ENCODE peak calls at places on chromosomes 4 and X, in five cellular contexts. J is foreskin fibroblast, Z is mesothelial cell of epicardium, F is K562, Y is spleen. L is an unnamed sample.

GRCh38 chr4:154779362-154779947 is 1.6 kb upstream of the RBM46 start:
- DNase-seq in J (peak), F (peak), Y (no peak), Z (no peak), L (no peak)

GRCh38 chrX:24149346-24150050 is at the start of gene ZFX:
- DNase-seq in F (peak), J (peak), Y (peak), Z (peak), L (peak)

GRCh38 chrX:110180176-110180927 is 137.5 kb downstream of the AMMECR1 start:
- DNase-seq in Z (no peak), F (no peak), J (peak), Y (no peak), L (no peak)

GRCh38 chr4:12963291-12963690 is 520.8 kb downstream of the RAB28 start:
- DNase-seq in J (no peak), F (no peak), Z (no peak), Y (no peak), L (no peak)

GRCh38 chr4:74931386-74931785 is 1.5 kb upstream of the PARM1 start:
- DNase-seq in Y (no peak), F (no peak), J (no peak), Z (no peak), L (no peak)

GRCh38 chr4:38400946-38401345 is 263.1 kb upstream of the KLF3 start:
- DNase-seq in Y (no peak), Z (no peak), F (no peak), J (no peak), L (no peak)

GRCh38 chrX:122625821-122626220 is 558.3 kb upstream of the GRIA3 start:
- DNase-seq in Z (no peak), J (peak), Y (no peak), F (no peak), L (no peak)

GRCh38 chr4:7756561-7757355 is 182.9 kb downstream of the AFAP1 start:
- DNase-seq in Y (peak), Z (no peak), F (no peak), J (no peak), L (no peak)

GRCh38 chr4:138911903-138912713 is 103.5 kb upstream of the NOCT start:
- DNase-seq in F (peak), J (no peak), Z (no peak), Y (no peak), L (no peak)

GRCh38 chr4:14783011-14783877 is 219.0 kb upstream of the CPEB2 start:
- DNase-seq in Z (no peak), J (peak), F (no peak), Y (no peak), L (no peak)

GRCh38 chr4:25347971-25348370 is 29.1 kb upstream of the ANAPC4 start:
- DNase-seq in F (no peak), Z (no peak), Y (no peak), J (no peak), L (no peak)

GRCh38 chr4:11799182-11799581 is 370.5 kb upstream of the HS3ST1 start:
- DNase-seq in J (no peak), Y (no peak), F (no peak), Z (no peak), L (no peak)

GRCh38 chr4:123298798-123299197 is 97.8 kb upstream of the SPRY1 start:
- DNase-seq in F (no peak), Y (no peak), J (peak), Z (no peak), L (no peak)

GRCh38 chr4:61923179-61923578 is 723.1 kb downstream of the ADGRL3 start:
- DNase-seq in F (no peak), J (no peak), Z (no peak), Y (no peak), L (no peak)

GRCh38 chr4:61918507-61919462 is 718.7 kb downstream of the ADGRL3 start:
- DNase-seq in F (no peak), Y (no peak), J (no peak), Z (no peak), L (no peak)

GRCh38 chr4:61924131-61924530 is 724.0 kb downstream of the ADGRL3 start:
- DNase-seq in Z (no peak), Y (no peak), J (no peak), F (no peak), L (no peak)

GRCh38 chr4:61922766-61923165 is 722.6 kb downstream of the ADGRL3 start:
- DNase-seq in J (no peak), Y (no peak), F (no peak), Z (no peak), L (no peak)

DNA sequence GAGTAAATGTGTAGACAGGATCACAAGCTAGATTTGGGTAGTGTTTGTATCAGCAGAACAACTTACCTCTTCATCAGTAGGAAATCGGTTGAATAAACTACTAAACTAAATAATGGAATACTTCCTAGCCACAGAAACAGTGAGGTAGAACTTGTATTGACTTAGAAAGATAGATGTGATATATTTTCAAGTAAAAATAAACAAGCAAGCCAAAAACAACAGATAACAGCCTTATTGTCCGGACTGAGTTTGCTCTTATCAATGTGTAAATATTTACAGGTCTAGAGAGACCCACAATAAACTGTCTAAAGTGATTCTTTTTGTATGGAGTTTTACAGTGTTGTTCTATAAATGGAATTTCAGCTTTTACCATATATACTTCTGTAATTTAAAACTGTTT is 721.8 kb downstream of the ADGRL3 start:
- DNase-seq in F (no peak), Z (no peak), J (no peak), Y (no peak), L (no peak)
- TF ChIP-seq CTCF in F (no peak), Z (no peak), J (no peak), Y (no peak), L (no peak)

GRCh38 chr4:21763865-21764264 is 184.7 kb downstream of the KCNIP4 start:
- DNase-seq in F (no peak), J (no peak), Z (no peak), Y (no peak), L (no peak)

GRCh38 chr4:21765810-21766407 is 182.7 kb downstream of the KCNIP4 start:
- DNase-seq in J (peak), Z (no peak), Y (no peak), F (peak), L (peak)

GRCh38 chr4:21769404-21770147 is 179.0 kb downstream of the KCNIP4 start:
- DNase-seq in J (peak), Y (no peak), F (no peak), Z (no peak), L (no peak)

GRCh38 chr4:21768349-21769310 is 179.9 kb downstream of the KCNIP4 start:
- DNase-seq in Y (no peak), F (peak), Z (no peak), J (peak), L (peak)
- TF ChIP-seq CTCF in Y (peak), F (no peak), Z (peak), J (peak), L (peak)

GRCh38 chr4:52588097-52588496 is 71.0 kb downstream of the USP46 start:
- DNase-seq in Y (no peak), J (peak), F (peak), Z (no peak), L (peak)
- TF ChIP-seq CTCF in Y (peak), J (peak), F (peak), Z (no peak), L (peak)

DNA sequence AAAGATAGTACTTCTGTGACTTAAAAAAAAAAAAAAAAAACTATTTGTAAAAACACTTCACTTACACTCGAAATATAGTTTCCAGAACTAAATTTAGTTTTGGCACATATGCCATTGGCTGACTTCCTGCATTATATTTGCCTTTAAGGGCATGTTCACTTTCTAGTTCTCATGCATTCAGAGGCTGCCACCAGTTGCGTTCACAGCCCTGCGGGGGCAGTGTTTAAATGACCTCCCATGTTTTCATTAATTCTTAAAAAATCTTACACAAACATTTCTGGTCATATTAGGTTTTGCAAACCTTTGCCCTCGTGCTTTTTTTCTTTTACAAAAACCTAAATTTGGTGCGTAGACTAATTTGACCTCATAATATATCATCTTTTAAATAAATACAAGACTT is 12.5 kb upstream of the ARHGAP6 start:
- DNase-seq in F (no peak), Y (no peak), Z (no peak), J (peak), L (peak)
- TF ChIP-seq CTCF in F (no peak), Y (no peak), Z (peak), J (peak), L (no peak)

L was measured in endothelial cell.